ENCODE peak calls at places on chromosomes 11 and 22, in seven cellular contexts. One of them, this sample, is unnamed.

GRCh38 chr11:71930556-71931244 is 1.9 kb downstream of the RNF121 start:
- DNase-seq in NCI-H1048: no peak
- DNase-seq in SW 1271: no peak
- DNase-seq in activated T-cell treated with anti-CD3 and anti-CD28 coated beads, Interleukin-2, amount 50 U/mL, for 4 hours: no peak
- DNase-seq in H1: no peak
- DNase-seq in NCI-H1092 treated with DMSO at 0.1 percent for 48 hours: no peak
- DNase-seq in GM19239: no peak
- DNase-seq in this sample: no peak

GRCh38 chr22:41650229-41650628 is 29.1 kb downstream of the XRCC6 start:
- DNase-seq in NCI-H1048: no peak
- DNase-seq in SW 1271: no peak
- DNase-seq in activated T-cell treated with anti-CD3 and anti-CD28 coated beads, Interleukin-2, amount 50 U/mL, for 4 hours: no peak
- DNase-seq in H1: no peak
- DNase-seq in NCI-H1092 treated with DMSO at 0.1 percent for 48 hours: no peak
- DNase-seq in GM19239: no peak
- DNase-seq in this sample: no peak

GRCh38 chr11:134001101-134001500 is 44.3 kb upstream of the IGSF9B start:
- DNase-seq in NCI-H1048: no peak
- DNase-seq in SW 1271: no peak
- DNase-seq in activated T-cell treated with anti-CD3 and anti-CD28 coated beads, Interleukin-2, amount 50 U/mL, for 4 hours: no peak
- DNase-seq in H1: no peak
- DNase-seq in NCI-H1092 treated with DMSO at 0.1 percent for 48 hours: no peak
- DNase-seq in GM19239: no peak
- DNase-seq in this sample: no peak

GRCh38 chr22:38728899-38729796 is 23.4 kb downstream of the GTPBP1 start:
- DNase-seq in NCI-H1048: no peak
- DNase-seq in SW 1271: no peak
- DNase-seq in activated T-cell treated with anti-CD3 and anti-CD28 coated beads, Interleukin-2, amount 50 U/mL, for 4 hours: no peak
- DNase-seq in H1: no peak
- DNase-seq in NCI-H1092 treated with DMSO at 0.1 percent for 48 hours: no peak
- DNase-seq in GM19239: no peak
- DNase-seq in this sample: no peak

GRCh38 chr22:43862074-43862881 is at the start of gene SULT4A1:
- DNase-seq in NCI-H1048: no peak
- DNase-seq in SW 1271: peak
- DNase-seq in activated T-cell treated with anti-CD3 and anti-CD28 coated beads, Interleukin-2, amount 50 U/mL, for 4 hours: peak
- DNase-seq in H1: no peak
- DNase-seq in NCI-H1092 treated with DMSO at 0.1 percent for 48 hours: peak
- DNase-seq in GM19239: no peak
- DNase-seq in this sample: no peak

GRCh38 chr11:77195071-77195705 is 67.1 kb downstream of the MYO7A start:
- DNase-seq in NCI-H1048: no peak
- DNase-seq in SW 1271: no peak
- DNase-seq in activated T-cell treated with anti-CD3 and anti-CD28 coated beads, Interleukin-2, amount 50 U/mL, for 4 hours: no peak
- DNase-seq in H1: no peak
- DNase-seq in NCI-H1092 treated with DMSO at 0.1 percent for 48 hours: no peak
- DNase-seq in GM19239: no peak
- DNase-seq in this sample: no peak

GRCh38 chr11:22920939-22921565 is 60.8 kb upstream of the CCDC179 start:
- DNase-seq in NCI-H1048: no peak
- DNase-seq in SW 1271: peak
- DNase-seq in activated T-cell treated with anti-CD3 and anti-CD28 coated beads, Interleukin-2, amount 50 U/mL, for 4 hours: no peak
- DNase-seq in H1: peak
- DNase-seq in NCI-H1092 treated with DMSO at 0.1 percent for 48 hours: peak
- DNase-seq in GM19239: no peak
- DNase-seq in this sample: no peak

GRCh38 chr22:38132794-38133193 is 22.3 kb upstream of the BAIAP2L2 start:
- DNase-seq in NCI-H1048: no peak
- DNase-seq in SW 1271: no peak
- DNase-seq in activated T-cell treated with anti-CD3 and anti-CD28 coated beads, Interleukin-2, amount 50 U/mL, for 4 hours: no peak
- DNase-seq in H1: no peak
- DNase-seq in NCI-H1092 treated with DMSO at 0.1 percent for 48 hours: no peak
- DNase-seq in GM19239: no peak
- DNase-seq in this sample: no peak

GRCh38 chr11:117743121-117743815 is 53.7 kb downstream of the DSCAML1 start:
- DNase-seq in NCI-H1048: no peak
- DNase-seq in SW 1271: no peak
- DNase-seq in activated T-cell treated with anti-CD3 and anti-CD28 coated beads, Interleukin-2, amount 50 U/mL, for 4 hours: no peak
- DNase-seq in H1: no peak
- DNase-seq in NCI-H1092 treated with DMSO at 0.1 percent for 48 hours: peak
- DNase-seq in GM19239: no peak
- DNase-seq in this sample: no peak

GRCh38 chr22:39170825-39171622 is 18.5 kb upstream of the CBX7 start:
- DNase-seq in NCI-H1048: peak
- DNase-seq in SW 1271: peak
- DNase-seq in activated T-cell treated with anti-CD3 and anti-CD28 coated beads, Interleukin-2, amount 50 U/mL, for 4 hours: peak
- DNase-seq in H1: no peak
- DNase-seq in NCI-H1092 treated with DMSO at 0.1 percent for 48 hours: peak
- DNase-seq in GM19239: peak
- DNase-seq in this sample: peak

GRCh38 chr11:91081440-91082088 is 858.7 kb upstream of the CHORDC1 start:
- DNase-seq in NCI-H1048: no peak
- DNase-seq in SW 1271: no peak
- DNase-seq in activated T-cell treated with anti-CD3 and anti-CD28 coated beads, Interleukin-2, amount 50 U/mL, for 4 hours: no peak
- DNase-seq in H1: no peak
- DNase-seq in NCI-H1092 treated with DMSO at 0.1 percent for 48 hours: no peak
- DNase-seq in GM19239: no peak
- DNase-seq in this sample: peak

GRCh38 chr11:95516786-95517185 is 272.8 kb downstream of the FAM76B start:
- DNase-seq in NCI-H1048: no peak
- DNase-seq in SW 1271: no peak
- DNase-seq in activated T-cell treated with anti-CD3 and anti-CD28 coated beads, Interleukin-2, amount 50 U/mL, for 4 hours: no peak
- DNase-seq in H1: no peak
- DNase-seq in NCI-H1092 treated with DMSO at 0.1 percent for 48 hours: no peak
- DNase-seq in GM19239: no peak
- DNase-seq in this sample: no peak

GRCh38 chr22:46652930-46653331 is 32.7 kb downstream of the GRAMD4 start:
- DNase-seq in NCI-H1048: no peak
- DNase-seq in SW 1271: no peak
- DNase-seq in activated T-cell treated with anti-CD3 and anti-CD28 coated beads, Interleukin-2, amount 50 U/mL, for 4 hours: no peak
- DNase-seq in H1: no peak
- DNase-seq in NCI-H1092 treated with DMSO at 0.1 percent for 48 hours: peak
- DNase-seq in GM19239: no peak
- DNase-seq in this sample: no peak

GRCh38 chr11:69356703-69357457 is 62.9 kb downstream of the MYEOV start:
- DNase-seq in NCI-H1048: no peak
- DNase-seq in SW 1271: no peak
- DNase-seq in activated T-cell treated with anti-CD3 and anti-CD28 coated beads, Interleukin-2, amount 50 U/mL, for 4 hours: no peak
- DNase-seq in H1: no peak
- DNase-seq in NCI-H1092 treated with DMSO at 0.1 percent for 48 hours: no peak
- DNase-seq in GM19239: no peak
- DNase-seq in this sample: no peak

GRCh38 chr11:94048310-94048709 is 27.2 kb downstream of the HEPHL1 start:
- DNase-seq in NCI-H1048: no peak
- DNase-seq in SW 1271: no peak
- DNase-seq in activated T-cell treated with anti-CD3 and anti-CD28 coated beads, Interleukin-2, amount 50 U/mL, for 4 hours: no peak
- DNase-seq in H1: no peak
- DNase-seq in NCI-H1092 treated with DMSO at 0.1 percent for 48 hours: no peak
- DNase-seq in GM19239: no peak
- DNase-seq in this sample: peak

GRCh38 chr11:44623321-44623715 is 57.9 kb downstream of the CD82 start:
- DNase-seq in NCI-H1048: no peak
- DNase-seq in SW 1271: no peak
- DNase-seq in activated T-cell treated with anti-CD3 and anti-CD28 coated beads, Interleukin-2, amount 50 U/mL, for 4 hours: no peak
- DNase-seq in H1: no peak
- DNase-seq in NCI-H1092 treated with DMSO at 0.1 percent for 48 hours: no peak
- DNase-seq in GM19239: no peak
- DNase-seq in this sample: no peak

GRCh38 chr11:70580036-70580805 is 181.9 kb downstream of the CTTN start:
- DNase-seq in NCI-H1048: no peak
- DNase-seq in SW 1271: no peak
- DNase-seq in activated T-cell treated with anti-CD3 and anti-CD28 coated beads, Interleukin-2, amount 50 U/mL, for 4 hours: no peak
- DNase-seq in H1: no peak
- DNase-seq in NCI-H1092 treated with DMSO at 0.1 percent for 48 hours: no peak
- DNase-seq in GM19239: no peak
- DNase-seq in this sample: no peak

GRCh38 chr11:970319-970871 is 44.7 kb downstream of the AP2A2 start:
- DNase-seq in NCI-H1048: no peak
- DNase-seq in SW 1271: no peak
- DNase-seq in activated T-cell treated with anti-CD3 and anti-CD28 coated beads, Interleukin-2, amount 50 U/mL, for 4 hours: no peak
- DNase-seq in H1: no peak
- DNase-seq in NCI-H1092 treated with DMSO at 0.1 percent for 48 hours: no peak
- DNase-seq in GM19239: no peak
- DNase-seq in this sample: no peak

GRCh38 chr22:17119481-17120202 is 1.5 kb downstream of the TMEM121B start:
- DNase-seq in NCI-H1048: no peak
- DNase-seq in SW 1271: no peak
- DNase-seq in activated T-cell treated with anti-CD3 and anti-CD28 coated beads, Interleukin-2, amount 50 U/mL, for 4 hours: no peak
- DNase-seq in H1: peak
- DNase-seq in NCI-H1092 treated with DMSO at 0.1 percent for 48 hours: no peak
- DNase-seq in GM19239: no peak
- DNase-seq in this sample: no peak

GRCh38 chr11:120674537-120674936 is 163.0 kb downstream of the GRIK4 start:
- DNase-seq in NCI-H1048: no peak
- DNase-seq in SW 1271: no peak
- DNase-seq in activated T-cell treated with anti-CD3 and anti-CD28 coated beads, Interleukin-2, amount 50 U/mL, for 4 hours: no peak
- DNase-seq in H1: no peak
- DNase-seq in NCI-H1092 treated with DMSO at 0.1 percent for 48 hours: no peak
- DNase-seq in GM19239: no peak
- DNase-seq in this sample: no peak